ENCODE peak calls at places on chromosomes 4 and X, in ten cellular contexts. V, I, O, Q, F, H, R, D, P and M are unnamed samples.

GRCh38 chr4:96037705-96038104 is 197.8 kb downstream of the PDHA2 start:
- DNase-seq in F (no peak), V (no peak), P (no peak), D (no peak), H (no peak), I (no peak), R (no peak), O (no peak), Q (no peak), M (no peak)

GRCh38 chr4:17347445-17347844 is 164.4 kb downstream of the QDPR start:
- DNase-seq in P (no peak), R (no peak), F (no peak), D (peak), I (no peak), H (peak), O (no peak), Q (peak), V (peak), M (peak)

GRCh38 chrX:103101280-103102042 is 8.5 kb upstream of the NXF3 start:
- DNase-seq in Q (peak), P (no peak), V (peak), F (no peak), R (no peak), D (no peak), O (peak), H (no peak), I (peak), M (no peak)

GRCh38 chr4:37549003-37549402 is 137.2 kb downstream of the RELL1 start:
- DNase-seq in O (no peak), Q (peak), I (no peak), D (peak), F (no peak), V (peak), P (no peak), H (peak), R (no peak), M (peak)

GRCh38 chrX:9739130-9739529 is 26.5 kb downstream of the GPR143 start:
- DNase-seq in D (no peak), O (no peak), R (no peak), V (no peak), F (no peak), I (no peak), Q (no peak), H (no peak), P (no peak), M (no peak)

GRCh38 chr4:20331642-20332041 is 79.9 kb downstream of the SLIT2 start:
- DNase-seq in R (no peak), F (no peak), Q (no peak), P (no peak), V (no peak), D (no peak), O (no peak), H (no peak), I (no peak), M (no peak)

GRCh38 chrX:18886344-18887161 is 97.4 kb downstream of the PHKA2 start:
- DNase-seq in F (peak), P (peak), V (peak), O (peak), I (peak), H (peak), R (no peak), D (peak), Q (peak), M (no peak)

GRCh38 chr4:48483777-48484493 is 792 bp downstream of the SLC10A4 start:
- DNase-seq in D (no peak), Q (no peak), P (no peak), I (no peak), V (no peak), R (no peak), F (no peak), H (no peak), O (no peak), M (no peak)

GRCh38 chrX:56281789-56282188 is 49.6 kb downstream of the KLF8 start:
- DNase-seq in P (no peak), Q (peak), I (no peak), H (peak), V (no peak), O (no peak), D (peak), R (no peak), F (no peak), M (peak)

GRCh38 chrX:31266172-31267076 is 194.6 kb upstream of the FTHL17 start:
- DNase-seq in D (peak), P (peak), V (peak), H (no peak), F (no peak), O (peak), R (no peak), I (peak), Q (peak), M (no peak)

GRCh38 chr4:132557660-132558059 is 591.4 kb upstream of the PCDH10 start:
- DNase-seq in P (no peak), R (no peak), Q (no peak), V (no peak), F (no peak), O (no peak), I (no peak), D (no peak), H (no peak), M (no peak)

GRCh38 chr4:141047228-141047884 is 85.9 kb downstream of the RNF150 start:
- DNase-seq in D (peak), R (no peak), I (no peak), O (no peak), Q (no peak), V (peak), H (peak), P (no peak), F (no peak), M (peak)

GRCh38 chrX:97119474-97120109 is 235.9 kb downstream of the RPA4 start:
- DNase-seq in V (no peak), H (no peak), O (no peak), R (no peak), D (no peak), I (no peak), F (no peak), Q (no peak), P (no peak), M (no peak)

GRCh38 chr4:84677093-84677492 is 94.2 kb downstream of the CDS1 start:
- DNase-seq in P (no peak), I (no peak), H (no peak), D (no peak), R (no peak), V (no peak), F (no peak), O (no peak), Q (no peak), M (no peak)

GRCh38 chr4:82989567-82990429 is 20.8 kb downstream of the LIN54 start:
- DNase-seq in O (no peak), R (no peak), F (no peak), D (peak), V (peak), P (no peak), H (peak), I (no peak), Q (peak), M (no peak)

GRCh38 chrX:47637546-47638195 is 7.9 kb upstream of the CFP start:
- DNase-seq in P (peak), V (peak), O (no peak), H (no peak), Q (peak), R (no peak), F (no peak), D (peak), I (peak), M (no peak)

GRCh38 chr4:75028196-75028854 is 95.4 kb downstream of the PARM1 start:
- DNase-seq in P (no peak), F (no peak), O (peak), D (no peak), H (no peak), Q (no peak), V (no peak), I (peak), R (no peak), M (no peak)

GRCh38 chrX:46704767-46705386 is 54.0 kb downstream of the SLC9A7 start:
- DNase-seq in P (peak), V (peak), F (no peak), R (no peak), Q (peak), O (no peak), D (peak), I (no peak), H (peak), M (no peak)

GRCh38 chrX:106780664-106781377 is 21.7 kb upstream of the TBC1D8B start:
- DNase-seq in F (no peak), Q (no peak), I (no peak), R (no peak), V (no peak), D (no peak), P (no peak), H (no peak), O (peak), M (no peak)

GRCh38 chrX:149527705-149528104 is 13.1 kb upstream of the EOLA1 start:
- DNase-seq in H (peak), F (no peak), P (no peak), D (peak), Q (peak), I (no peak), O (no peak), V (no peak), R (no peak), M (no peak)

GRCh38 chrX:64394874-64395567 is at the start of gene MTMR8:
- DNase-seq in P (peak), H (no peak), V (no peak), Q (peak), D (peak), I (peak), R (no peak), O (peak), F (peak), M (peak)

GRCh38 chr4:158229768-158230167 is 19.5 kb downstream of the TMEM144 start:
- DNase-seq in H (no peak), O (no peak), Q (no peak), P (no peak), I (no peak), V (no peak), R (no peak), D (no peak), F (no peak), M (no peak)

GRCh38 chr4:108738307-108738706 is 24.5 kb downstream of the ETNPPL start:
- DNase-seq in Q (no peak), P (no peak), I (no peak), V (peak), O (no peak), R (no peak), H (peak), F (no peak), D (no peak), M (no peak)

GRCh38 chr4:76782837-76783236 is 115.1 kb downstream of the SOWAHB start:
- DNase-seq in O (no peak), P (no peak), F (no peak), R (peak), I (no peak), H (peak), V (peak), D (peak), Q (no peak), M (peak)

GRCh38 chr4:107718351-107718965 is 1.6 kb downstream of the PAPSS1 start:
- DNase-seq in I (no peak), R (no peak), Q (no peak), O (no peak), D (no peak), F (peak), H (no peak), P (peak), V (peak), M (no peak)

GRCh38 chr4:20532871-20533870 is 167.1 kb upstream of the PACRGL start:
- DNase-seq in P (no peak), Q (no peak), D (peak), R (peak), F (no peak), V (peak), I (no peak), H (peak), O (no peak), M (peak)

GRCh38 chrX:25296850-25297249 is 281.1 kb upstream of the ARX start:
- DNase-seq in P (no peak), R (no peak), O (no peak), H (no peak), Q (no peak), F (no peak), I (no peak), D (no peak), V (no peak), M (no peak)

GRCh38 chrX:25295466-25295865 is 279.7 kb upstream of the ARX start:
- DNase-seq in H (no peak), Q (no peak), F (no peak), I (no peak), P (no peak), R (no peak), O (no peak), D (no peak), V (no peak), M (no peak)

DNA sequence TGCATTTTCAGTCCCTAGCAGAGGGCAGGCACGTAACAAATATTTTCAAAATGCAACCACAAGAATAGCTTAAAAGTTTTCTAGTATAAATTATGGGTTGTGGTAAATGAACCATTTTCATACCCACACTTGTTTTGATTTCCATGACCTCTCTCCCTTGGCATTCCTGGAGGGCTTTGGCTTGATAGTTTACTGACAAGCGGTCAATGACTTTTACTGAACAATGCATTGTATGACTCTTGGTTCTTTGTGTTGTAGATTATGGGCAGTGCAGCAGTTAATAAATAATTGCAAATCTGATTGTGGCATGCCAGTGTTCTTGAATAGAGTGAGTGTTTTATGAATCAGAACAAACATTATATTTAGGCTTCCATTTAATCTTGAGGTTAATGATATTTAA is 285.2 kb upstream of the ARX start:
- DNase-seq in I (no peak), D (no peak), P (no peak), H (no peak), F (no peak), Q (no peak), R (no peak), O (no peak), V (no peak), M (no peak)
- TF ChIP-seq CTCF in I (no peak), D (no peak), P (no peak), H (no peak), F (no peak), Q (no peak), R (no peak), O (no peak), V (no peak), M (no peak)

GRCh38 chrX:38326086-38326485 is 1.2 kb downstream of the RPGR start:
- DNase-seq in D (no peak), F (no peak), O (no peak), I (no peak), H (no peak), Q (peak), R (no peak), P (no peak), V (no peak), M (no peak)

GRCh38 chrX:38327007-38327774 is at the start of gene RPGR:
- DNase-seq in R (no peak), I (peak), F (peak), P (peak), O (peak), Q (peak), H (peak), V (peak), D (peak), M (peak)

GRCh38 chrX:38332505-38332904 is 5.2 kb upstream of the RPGR start:
- DNase-seq in H (no peak), I (no peak), D (no peak), Q (no peak), F (peak), R (no peak), O (no peak), V (no peak), P (peak), M (no peak)

DNA sequence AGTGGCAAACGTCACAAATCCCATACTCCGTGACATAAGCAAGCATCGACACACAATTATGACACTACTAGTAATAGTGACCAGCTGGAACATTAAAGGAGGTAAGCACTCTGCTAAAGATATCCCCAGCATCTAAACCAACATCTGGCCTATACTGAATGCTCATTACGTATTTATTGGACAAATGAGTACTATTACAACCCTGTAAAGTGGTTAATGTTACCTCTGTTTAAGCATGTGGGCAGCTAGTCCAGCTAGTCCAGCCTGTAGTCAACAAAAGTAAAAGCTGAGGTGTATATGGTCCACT is 419 bp upstream of the RPGR start:
- DNase-seq in P (no peak), Q (no peak), H (no peak), I (no peak), D (no peak), O (no peak), R (no peak), F (no peak), V (no peak), M (no peak)
- H3K4me3 ChIP-seq in P (peak), Q (peak), H (peak), I (no peak), D (peak), O (no peak), R (peak), F (no peak), V (no peak), M (peak)

GRCh38 chr4:148999924-149000323 is 557.7 kb upstream of the NR3C2 start:
- DNase-seq in V (no peak), H (no peak), I (no peak), F (no peak), R (no peak), P (no peak), O (no peak), D (no peak), Q (no peak), M (no peak)

GRCh38 chr4:148998719-148999118 is 556.5 kb upstream of the NR3C2 start:
- DNase-seq in I (no peak), P (no peak), V (no peak), H (peak), F (no peak), Q (no peak), D (peak), R (no peak), O (no peak), M (no peak)
- TF ChIP-seq CTCF in I (no peak), P (peak), V (peak), H (peak), F (peak), Q (no peak), D (peak), R (peak), O (no peak), M (no peak)

GRCh38 chr4:176432811-176433540 is 113.2 kb downstream of the SPCS3 start:
- DNase-seq in F (no peak), R (no peak), V (peak), O (no peak), H (no peak), Q (peak), I (no peak), D (peak), P (no peak), M (peak)

GRCh38 chr4:176436500-176436973 is 116.8 kb downstream of the SPCS3 start:
- DNase-seq in F (no peak), Q (no peak), P (peak), D (peak), V (peak), O (no peak), I (no peak), R (no peak), H (peak), M (no peak)

GRCh38 chr4:176437756-176438155 is 118.0 kb downstream of the SPCS3 start:
- DNase-seq in I (no peak), O (no peak), R (no peak), P (no peak), D (peak), H (peak), V (no peak), F (no peak), Q (no peak), M (no peak)

GRCh38 chr4:176435891-176436499 is 116.2 kb downstream of the SPCS3 start:
- DNase-seq in F (no peak), R (no peak), P (no peak), O (no peak), Q (no peak), I (no peak), D (peak), V (peak), H (peak), M (peak)

DNA sequence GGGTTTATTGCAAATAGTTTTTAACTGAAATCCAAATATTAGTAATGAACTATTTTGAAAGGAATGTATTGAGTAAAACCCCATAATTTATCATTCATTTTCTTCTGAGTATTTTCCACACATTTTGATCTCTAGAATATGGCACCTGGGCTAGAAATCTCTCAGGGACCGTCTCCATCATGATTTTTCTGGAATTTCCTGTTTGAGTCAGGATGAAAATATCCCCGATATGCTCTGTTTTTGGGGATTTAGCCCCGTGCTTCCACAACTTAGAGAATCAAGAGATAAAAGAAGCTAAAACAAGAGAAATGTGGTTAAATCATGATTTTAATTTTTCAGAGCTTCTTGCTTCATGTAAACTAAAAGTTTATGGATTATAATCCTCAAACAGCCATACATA is 114.2 kb downstream of the SPCS3 start:
- DNase-seq in R (no peak), O (no peak), Q (no peak), I (no peak), H (peak), P (no peak), D (no peak), F (no peak), V (peak), M (no peak)
- H3K4me3 ChIP-seq in R (no peak), O (no peak), Q (no peak), I (no peak), H (no peak), P (no peak), D (no peak), F (no peak), V (no peak), M (no peak)

GRCh38 chr4:8107146-8107657 is 51.4 kb downstream of the ABLIM2 start:
- DNase-seq in D (no peak), P (no peak), H (no peak), Q (no peak), V (no peak), O (no peak), I (no peak), F (no peak), R (no peak), M (no peak)
- TF ChIP-seq CTCF in D (no peak), P (no peak), H (no peak), Q (no peak), V (no peak), O (no peak), I (no peak), F (no peak), R (no peak), M (no peak)